ENCODE peak calls at places on chromosomes 11 and 22, in eight cellular contexts. Y is RCC 7860; A is activated CD4-positive, alpha-beta T cell treated with anti-CD3 and anti-CD28 coated beads, Interleukin-2, amount 50 U/mL, for 4 hours; H is HT-29; Z is stimulated activated CD8-positive, alpha-beta memory T cell treated with anti-CD3 and anti-CD28 coated beads, Interleukin-15, amount 100 ng/mL, for 48 hours; P is A172; W is kidney glomerular epithelial cell; N is neural progenitor cell. E is an unnamed sample.

GRCh38 chr11:105046898-105047579 is 1.9 kb upstream of the CARD16 start:
- DNase-seq in Y (peak), P (peak), Z (no peak), A (no peak), N (no peak), W (peak), H (peak), E (no peak)

GRCh38 chr11:44632466-44633123 is 67.1 kb downstream of the CD82 start:
- DNase-seq in W (no peak), H (peak), P (no peak), Y (no peak), Z (no peak), A (peak), N (peak), E (peak)

GRCh38 chr11:78318733-78319132 is 98.9 kb downstream of the GAB2 start:
- DNase-seq in Y (no peak), A (no peak), W (no peak), Z (no peak), P (no peak), H (no peak), N (peak), E (no peak)

GRCh38 chr22:33271390-33272161 is 213.4 kb upstream of the SYN3 start:
- DNase-seq in Y (no peak), H (no peak), N (peak), Z (no peak), W (peak), A (no peak), P (peak), E (peak)

GRCh38 chr11:73157141-73158010 is 15.3 kb upstream of the FCHSD2 start:
- DNase-seq in Y (no peak), Z (no peak), A (no peak), H (peak), P (peak), N (no peak), W (peak), E (peak)

GRCh38 chr11:1836011-1836945 is 1.5 kb downstream of the SYT8 start:
- DNase-seq in A (no peak), N (no peak), H (no peak), P (no peak), Y (no peak), W (no peak), Z (no peak), E (no peak)

GRCh38 chr22:27175444-27175843 is 518.1 kb downstream of the MIAT start:
- DNase-seq in N (no peak), H (no peak), W (no peak), Z (no peak), A (no peak), P (no peak), Y (no peak), E (no peak)

GRCh38 chr11:112401036-112401769 is 140.5 kb upstream of the PLET1 start:
- DNase-seq in Y (no peak), P (peak), N (no peak), Z (no peak), A (no peak), W (no peak), H (no peak), E (no peak)

GRCh38 chr22:35337932-35338331 is 38.2 kb downstream of the TOM1 start:
- DNase-seq in Y (no peak), P (no peak), N (no peak), W (no peak), A (no peak), H (no peak), Z (no peak), E (no peak)

GRCh38 chr22:19720150-19720827 is 3.0 kb upstream of the GP1BB start:
- DNase-seq in W (no peak), N (no peak), Z (no peak), Y (no peak), A (no peak), P (no peak), H (no peak), E (no peak)

GRCh38 chr11:128500488-128500887 is 86.9 kb downstream of the ETS1 start:
- DNase-seq in Z (no peak), Y (no peak), N (no peak), A (no peak), H (no peak), P (no peak), W (no peak), E (no peak)

GRCh38 chr11:70834984-70835560 is 417.3 kb downstream of the SHANK2 start:
- DNase-seq in Y (no peak), A (no peak), N (no peak), H (no peak), Z (no peak), P (no peak), W (no peak), E (no peak)

GRCh38 chr11:84036664-84037194 is 750.6 kb upstream of the CCDC90B start:
- DNase-seq in H (no peak), Y (no peak), W (no peak), P (no peak), N (no peak), Z (no peak), A (no peak), E (no peak)

GRCh38 chr22:30572840-30573593 is 1.4 kb downstream of the GAL3ST1 start:
- DNase-seq in W (peak), A (no peak), Z (no peak), N (no peak), H (peak), Y (peak), P (no peak), E (no peak)

GRCh38 chr11:117202386-117203068 is 3.4 kb downstream of the TAGLN start:
- DNase-seq in W (no peak), P (no peak), Z (no peak), A (no peak), Y (no peak), N (no peak), H (no peak), E (no peak)

GRCh38 chr11:57744386-57744785 is 3.1 kb downstream of the SELENOH start:
- DNase-seq in A (no peak), N (no peak), W (no peak), H (no peak), Y (no peak), Z (no peak), P (no peak), E (no peak)

GRCh38 chr11:64607381-64608259 is 16.6 kb downstream of the SLC22A12 start:
- DNase-seq in Z (no peak), A (no peak), N (peak), H (no peak), P (no peak), W (peak), Y (no peak), E (no peak)

GRCh38 chr11:133082851-133083488 is 449.3 kb downstream of the OPCML start:
- DNase-seq in Z (peak), N (peak), A (no peak), P (no peak), Y (no peak), H (no peak), W (peak), E (peak)

GRCh38 chr11:113401718-113402117 is 14.1 kb downstream of the ANKK1 start:
- DNase-seq in H (peak), W (peak), Z (no peak), N (no peak), P (peak), A (no peak), Y (peak), E (no peak)

GRCh38 chr22:47547881-47548630 is 785.6 kb downstream of the TBC1D22A start:
- DNase-seq in N (no peak), H (no peak), Z (no peak), W (no peak), P (no peak), A (no peak), Y (no peak), E (peak)

GRCh38 chr22:45246060-45246985 is 5.6 kb upstream of the KIAA0930 start:
- DNase-seq in W (peak), P (peak), H (peak), Y (peak), Z (no peak), A (no peak), N (no peak), E (no peak)

GRCh38 chr11:134599180-134599810 is 187.3 kb upstream of the B3GAT1 start:
- DNase-seq in P (no peak), N (no peak), H (no peak), Z (no peak), A (no peak), W (no peak), Y (no peak), E (no peak)

GRCh38 chr22:16949561-16949960 is 58.5 kb downstream of the GAB4 start:
- DNase-seq in P (peak), Y (no peak), Z (no peak), W (no peak), H (no peak), N (no peak), A (no peak), E (no peak)

GRCh38 chr11:2789331-2789730 is 89.5 kb upstream of the KCNQ1OT1 start:
- DNase-seq in P (no peak), Z (no peak), N (no peak), A (no peak), Y (no peak), W (no peak), H (no peak), E (peak)

GRCh38 chr11:92653448-92653847 is 316.0 kb upstream of the MTNR1B start:
- DNase-seq in H (no peak), P (no peak), W (no peak), A (no peak), Y (no peak), N (no peak), Z (no peak), E (no peak)

GRCh38 chr22:19121631-19122142 is 525 bp downstream of the DGCR2 start:
- DNase-seq in P (no peak), H (peak), W (no peak), A (no peak), Z (peak), N (peak), Y (peak), E (no peak)

GRCh38 chr11:73509188-73509587 is 88.7 kb downstream of the FAM168A start:
- DNase-seq in P (no peak), W (no peak), Z (no peak), N (no peak), H (no peak), Y (no peak), A (no peak), E (no peak)

GRCh38 chr11:115676206-115676605 is 172.0 kb upstream of the CADM1 start:
- DNase-seq in P (no peak), W (no peak), N (peak), Y (no peak), H (no peak), A (no peak), Z (no peak), E (no peak)

GRCh38 chr11:37092487-37092886 is 494.5 kb upstream of the RAG2 start:
- DNase-seq in P (no peak), Y (no peak), Z (no peak), W (no peak), N (no peak), A (no peak), H (no peak), E (no peak)

GRCh38 chr11:12863605-12864121 is 145.5 kb upstream of the RASSF10 start:
- DNase-seq in P (no peak), N (peak), Y (no peak), W (no peak), H (no peak), A (no peak), Z (no peak), E (no peak)

GRCh38 chr11:9895016-9895415 is 231.1 kb downstream of the SWAP70 start:
- DNase-seq in Y (no peak), Z (no peak), H (no peak), W (no peak), A (no peak), P (peak), N (no peak), E (no peak)

GRCh38 chr22:39731881-39732555 is 161.5 kb downstream of the CACNA1I start:
- DNase-seq in N (no peak), Z (no peak), H (no peak), A (no peak), P (no peak), W (no peak), Y (no peak), E (no peak)

GRCh38 chr11:100863080-100863581 is 176.0 kb downstream of the ARHGAP42 start:
- DNase-seq in Y (peak), H (no peak), P (peak), W (no peak), Z (no peak), A (no peak), N (peak), E (peak)

GRCh38 chr22:50267591-50268390 is 2.4 kb downstream of the MAPK11 start:
- DNase-seq in N (peak), Z (no peak), H (no peak), P (no peak), Y (no peak), A (peak), W (no peak), E (no peak)

GRCh38 chr11:2216400-2217064 is 44.9 kb upstream of the TH start:
- DNase-seq in Y (no peak), Z (no peak), A (no peak), H (no peak), W (no peak), N (no peak), P (no peak), E (no peak)

GRCh38 chr11:96084610-96085348 is 160.9 kb upstream of the MTMR2 start:
- DNase-seq in W (no peak), A (no peak), P (no peak), H (peak), N (no peak), Y (no peak), Z (no peak), E (no peak)

E was measured in posterior vena cava.